ENCODE peak calls at places on chromosomes 1 and 21, in four cellular contexts. L, X, N and C are unnamed samples. For H3K9me1, the result is how much of the 10 kb centered on the place peaks cover.

GRCh38 chr1:11044086-11044848 is 2.8 kb downstream of the MASP2 start:
- DNase-seq in L (no peak), X (no peak), N (no peak), C (no peak)

GRCh38 chr1:156103521-156103947 is 11.0 kb upstream of the LMNA start:
- DNase-seq in L (no peak), X (peak), N (no peak), C (peak)

GRCh38 chr1:37156646-37157045 is 122.3 kb upstream of the GRIK3 start:
- DNase-seq in L (no peak), X (no peak), N (no peak), C (no peak)

GRCh38 chr1:40076895-40077312 is 20.1 kb downstream of the PPT1 start:
- DNase-seq in L (peak), X (peak), N (no peak), C (no peak)

GRCh38 chr1:181043025-181043880 is 9.5 kb downstream of the MR1 start:
- DNase-seq in L (peak), X (peak), N (no peak), C (no peak)

GRCh38 chr1:8463144-8463927 is 145.4 kb downstream of the SLC45A1 start:
- DNase-seq in L (no peak), X (peak), N (no peak), C (peak)

GRCh38 chr1:232473319-232473718 is 156.6 kb downstream of the SIPA1L2 start:
- DNase-seq in L (no peak), X (peak), N (no peak), C (no peak)

GRCh38 chr1:7104053-7104738 is 318.9 kb downstream of the CAMTA1 start:
- DNase-seq in L (no peak), X (no peak), N (no peak), C (no peak)

GRCh38 chr1:48500541-48501440 is 28.8 kb upstream of the SPATA6 start:
- DNase-seq in L (no peak), X (no peak), N (no peak), C (no peak)

GRCh38 chr1:176754663-176755062 is 291.7 kb downstream of the PAPPA2 start:
- DNase-seq in L (no peak), X (no peak), N (no peak), C (no peak)

GRCh38 chr1:17239420-17239819 is 9.5 kb upstream of the PADI3 start:
- DNase-seq in L (peak), X (peak), N (no peak), C (peak)

GRCh38 chr1:41167688-41168087 is 74.4 kb downstream of the SCMH1 start:
- DNase-seq in L (no peak), X (no peak), N (no peak), C (no peak)

GRCh38 chr1:217048104-217048707 is 325.0 kb upstream of the ESRRG start:
- DNase-seq in L (no peak), X (no peak), N (no peak), C (no peak)

GRCh38 chr1:241846862-241847539 is 1.0 kb upstream of the EXO1 start:
- DNase-seq in L (peak), X (no peak), N (no peak), C (no peak)

GRCh38 chr1:84889437-84889836 is 3.6 kb downstream of the LPAR3 start:
- DNase-seq in L (no peak), X (no peak), N (no peak), C (no peak)

GRCh38 chr1:27634166-27634981 is 611 bp downstream of the FGR start:
- DNase-seq in L (no peak), X (no peak), N (no peak), C (peak)

GRCh38 chr1:240031414-240031813 is 60.3 kb upstream of the FMN2 start:
- DNase-seq in L (no peak), X (peak), N (no peak), C (peak)
- H3K9me1 ChIP-seq in L (under half), X (under half), N (under half), C (under half)

GRCh38 chr1:203267912-203268311 is 37.4 kb upstream of the BTG2 start:
- DNase-seq in L (no peak), X (no peak), N (no peak), C (no peak)
- H3K9me1 ChIP-seq in L (under half), X (under half), N (under half), C (under half)

GRCh38 chr1:171718848-171719247 is 23.0 kb downstream of the VAMP4 start:
- DNase-seq in L (no peak), X (no peak), N (no peak), C (no peak)

GRCh38 chr1:171715813-171716251 is 26.0 kb downstream of the VAMP4 start:
- DNase-seq in L (no peak), X (peak), N (no peak), C (peak)

GRCh38 chr1:171718216-171718615 is 23.6 kb downstream of the VAMP4 start:
- DNase-seq in L (no peak), X (peak), N (no peak), C (no peak)

GRCh38 chr1:171717080-171717479 is 24.8 kb downstream of the VAMP4 start:
- DNase-seq in L (no peak), X (peak), N (no peak), C (peak)

GRCh38 chr1:171716620-171717019 is 25.2 kb downstream of the VAMP4 start:
- DNase-seq in L (no peak), X (peak), N (no peak), C (peak)
- H3K9me1 ChIP-seq in L (under half), X (under half), N (under half), C (under half)

DNA sequence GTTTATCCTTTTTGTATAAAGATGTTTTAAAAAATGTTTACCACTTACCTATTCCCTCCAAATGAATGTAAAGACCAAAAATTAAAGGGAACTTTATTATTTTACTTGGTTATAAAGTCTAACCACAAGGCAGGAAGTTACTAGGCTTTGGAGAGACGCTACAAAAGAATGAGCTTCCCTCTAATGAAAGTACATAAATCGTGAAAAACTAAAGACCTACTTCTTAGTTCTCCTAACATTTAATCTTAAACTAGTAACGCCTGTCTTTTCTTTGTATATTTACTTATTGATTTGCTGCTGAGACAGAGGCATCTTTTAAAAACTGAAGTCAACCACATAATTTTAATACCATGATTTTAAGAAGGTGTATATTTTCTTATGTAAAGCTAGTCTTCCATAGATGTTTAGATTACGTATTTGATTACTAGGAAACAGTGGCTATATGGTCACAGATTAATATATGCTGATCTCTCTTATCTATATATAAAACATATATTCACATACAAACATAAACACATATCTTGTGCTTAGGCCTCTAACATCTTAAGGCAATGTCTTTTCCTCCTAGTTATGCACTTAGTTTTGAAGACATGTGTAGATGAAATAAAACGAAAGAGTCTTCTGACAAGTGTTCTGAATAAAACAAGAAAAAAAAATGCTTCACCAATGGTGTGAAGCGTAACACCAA is 466.9 kb downstream of the USP25 start:
- DNase-seq in L (no peak), X (no peak), N (no peak), C (peak)
- H3K9me1 ChIP-seq in L (under half), X (under half), N (under half), C (under half)

GRCh38 chr21:39644069-39644468 is 31.3 kb downstream of the B3GALT5 start:
- DNase-seq in L (no peak), X (no peak), N (no peak), C (no peak)
- H3K9me1 ChIP-seq in L (under half), X (under half), N (under half), C (under half)

GRCh38 chr1:201848230-201848629 is 19.3 kb downstream of the IPO9 start:
- DNase-seq in L (no peak), X (no peak), N (no peak), C (no peak)

GRCh38 chr1:201849372-201850052 is 20.6 kb downstream of the IPO9 start:
- DNase-seq in L (no peak), X (no peak), N (no peak), C (no peak)

GRCh38 chr1:201850053-201850397 is 21.1 kb downstream of the IPO9 start:
- DNase-seq in L (no peak), X (peak), N (peak), C (peak)

GRCh38 chr1:201845331-201846083 is 16.6 kb downstream of the IPO9 start:
- DNase-seq in L (no peak), X (peak), N (no peak), C (no peak)

GRCh38 chr1:201847150-201847549 is 18.2 kb downstream of the IPO9 start:
- DNase-seq in L (no peak), X (no peak), N (no peak), C (no peak)
- H3K9me1 ChIP-seq in L (under half), X (under half), N (under half), C (under half)

GRCh38 chr1:157139125-157139524 is 930 bp upstream of the ETV3 start:
- DNase-seq in L (no peak), X (no peak), N (no peak), C (no peak)
- H3K9me1 ChIP-seq in L (under half), X (under half), N (under half), C (under half)